ENCODE peak calls at places on chromosome X, in six cellular contexts. D, V, U, X, A and K are unnamed samples.

GRCh38 chrX:68830486-68831404 is 1.9 kb downstream of the EFNB1 start:
- DNase-seq in D (no peak), V (no peak), U (no peak), X (no peak), A (no peak), K (no peak)

GRCh38 chrX:7514871-7515599 is 327.9 kb upstream of the VCX start:
- DNase-seq in D (peak; percentile 59), V (no peak), U (no peak), X (no peak), A (peak; percentile 55), K (peak; percentile 1)

GRCh38 chrX:7233632-7234406 is 85.9 kb upstream of the PUDP start:
- DNase-seq in D (peak; percentile 2), V (no peak), U (no peak), X (no peak), A (peak; percentile 44), K (peak; percentile 2)

GRCh38 chrX:153941331-153942252 is 2.9 kb downstream of the RENBP start:
- DNase-seq in D (no peak), V (no peak), U (no peak), X (no peak), A (no peak), K (no peak)

GRCh38 chrX:18883234-18883960 is 100.5 kb downstream of the PHKA2 start:
- DNase-seq in D (no peak), V (no peak), U (no peak), X (no peak), A (no peak), K (no peak)

GRCh38 chrX:360496-361150 is 26.1 kb downstream of the PPP2R3B start:
- DNase-seq in D (no peak), V (no peak), U (no peak), X (no peak), A (no peak), K (no peak)

GRCh38 chrX:64842492-64842891 is 133.8 kb downstream of the ZC4H2 start:
- DNase-seq in D (no peak), V (no peak), U (no peak), X (peak; percentile 37), A (no peak), K (no peak)

GRCh38 chrX:55778322-55778721 is 60.8 kb downstream of the RRAGB start:
- DNase-seq in D (peak; percentile 62), V (no peak), U (no peak), X (no peak), A (peak; percentile 79), K (peak; percentile 32)

GRCh38 chrX:40855411-40855810 is 120.1 kb upstream of the MED14 start:
- DNase-seq in D (peak; percentile 58), V (no peak), U (no peak), X (no peak), A (peak; percentile 80), K (peak; percentile 21)